ENCODE peak calls at places on chromosomes 2 and 18, in ten cellular contexts. Z is endodermal cell; M is fibroblast of lung; D is dorsolateral prefrontal cortex; Q is PC-9; Y is CD4-positive, CD25-positive, alpha-beta regulatory T cell; I is CD4-positive, alpha-beta memory T cell; J is IMR-90; F is keratinocyte; G is GM23338. L is an unnamed sample.
A peak's percentile ranks its signal among the peaks of the same experiment; 100 is the strongest.

GRCh38 chr2:64192570-64193192 is 48.5 kb upstream of the PELI1 start:
- DNase-seq in I (no peak), Q (no peak), Z (no peak), D (no peak), F (no peak), Y (no peak), M (peak; percentile 45), G (no peak), J (no peak), L (no peak)

GRCh38 chr2:59025157-59025757 is 784.1 kb upstream of the FANCL start:
- DNase-seq in G (peak; percentile 72), Q (no peak), J (peak; percentile 26), F (no peak), D (no peak), Y (peak; percentile 1), Z (peak; percentile 88), M (peak; percentile 36), I (no peak), L (peak; percentile 52)

GRCh38 chr2:15912203-15912602 is 28.1 kb upstream of the MYCN start:
- DNase-seq in M (peak; percentile 28), Q (no peak), Z (peak; percentile 28), I (no peak), D (no peak), F (peak; percentile 11), G (no peak), Y (no peak), J (peak; percentile 1), L (no peak)

GRCh38 chr18:57446322-57446721 is 11.1 kb downstream of the ONECUT2 start:
- DNase-seq in G (peak; percentile 70), J (peak; percentile 4), Y (no peak), F (no peak), M (no peak), Q (peak; percentile 39), D (no peak), I (no peak), Z (peak; percentile 85), L (no peak)

GRCh38 chr18:42719221-42719620 is 396.3 kb downstream of the RIT2 start:
- DNase-seq in M (no peak), F (no peak), G (no peak), Y (no peak), J (no peak), I (no peak), D (no peak), Z (no peak), Q (no peak), L (no peak)

GRCh38 chr2:132690664-132691303 is 20.8 kb upstream of the LYPD1 start:
- DNase-seq in G (no peak), F (no peak), D (no peak), Z (no peak), J (peak; percentile 78), Y (no peak), I (no peak), M (no peak), Q (no peak), L (no peak)

GRCh38 chr2:95297639-95298395 is 670 bp downstream of the KCNIP3 start:
- DNase-seq in Y (no peak), F (no peak), D (no peak), G (no peak), Z (no peak), Q (no peak), M (no peak), J (no peak), I (no peak), L (no peak)

GRCh38 chr18:55907352-55908045 is 319.5 kb upstream of the TCF4 start:
- DNase-seq in F (no peak), D (no peak), J (peak; percentile 13), Q (no peak), Z (no peak), Y (no peak), I (no peak), M (peak; percentile 42), G (no peak), L (no peak)

GRCh38 chr2:201953386-201953785 is 80.3 kb upstream of the FZD7 start:
- DNase-seq in I (no peak), J (no peak), G (no peak), D (no peak), F (no peak), M (no peak), Y (no peak), Z (no peak), Q (no peak), L (no peak)

GRCh38 chr18:4107049-4107459 is 348.1 kb downstream of the DLGAP1 start:
- DNase-seq in I (no peak), Y (no peak), D (no peak), J (no peak), M (no peak), F (no peak), G (peak; percentile 61), Q (no peak), Z (no peak), L (no peak)

GRCh38 chr2:24191156-24191555 is 16.3 kb downstream of the FAM228A start:
- DNase-seq in M (no peak), Y (no peak), F (no peak), D (no peak), Z (peak; percentile 42), I (no peak), J (no peak), Q (no peak), G (no peak), L (no peak)

GRCh38 chr18:66599190-66599589 is 4.7 kb downstream of the CDH19 start:
- DNase-seq in I (no peak), F (no peak), Z (no peak), G (no peak), Y (no peak), D (no peak), M (no peak), J (no peak), Q (peak; percentile 35), L (no peak)

GRCh38 chr2:150859162-150859561 is 371.7 kb upstream of the RND3 start:
- DNase-seq in G (no peak), Y (no peak), Q (no peak), J (no peak), Z (peak; percentile 32), I (no peak), F (no peak), M (no peak), D (no peak), L (no peak)

GRCh38 chr18:22207022-22207758 is 37.8 kb downstream of the GATA6 start:
- DNase-seq in Q (no peak), Z (no peak), D (no peak), F (no peak), M (peak; percentile 83), I (no peak), Y (no peak), J (peak; percentile 66), G (no peak), L (no peak)
- H3K27me3 ChIP-seq in Q (no peaks in the 10 kb centered on the region), Z (no peaks in the 10 kb centered on the region), D (peaks cover 6% of the 10 kb centered on the region), F (peaks cover 7% of the 10 kb centered on the region), M (no peaks in the 10 kb centered on the region), I (no peaks in the 10 kb centered on the region), Y (no peaks in the 10 kb centered on the region), J (no peaks in the 10 kb centered on the region), G (no peaks in the 10 kb centered on the region), L (no peaks in the 10 kb centered on the region)

DNA sequence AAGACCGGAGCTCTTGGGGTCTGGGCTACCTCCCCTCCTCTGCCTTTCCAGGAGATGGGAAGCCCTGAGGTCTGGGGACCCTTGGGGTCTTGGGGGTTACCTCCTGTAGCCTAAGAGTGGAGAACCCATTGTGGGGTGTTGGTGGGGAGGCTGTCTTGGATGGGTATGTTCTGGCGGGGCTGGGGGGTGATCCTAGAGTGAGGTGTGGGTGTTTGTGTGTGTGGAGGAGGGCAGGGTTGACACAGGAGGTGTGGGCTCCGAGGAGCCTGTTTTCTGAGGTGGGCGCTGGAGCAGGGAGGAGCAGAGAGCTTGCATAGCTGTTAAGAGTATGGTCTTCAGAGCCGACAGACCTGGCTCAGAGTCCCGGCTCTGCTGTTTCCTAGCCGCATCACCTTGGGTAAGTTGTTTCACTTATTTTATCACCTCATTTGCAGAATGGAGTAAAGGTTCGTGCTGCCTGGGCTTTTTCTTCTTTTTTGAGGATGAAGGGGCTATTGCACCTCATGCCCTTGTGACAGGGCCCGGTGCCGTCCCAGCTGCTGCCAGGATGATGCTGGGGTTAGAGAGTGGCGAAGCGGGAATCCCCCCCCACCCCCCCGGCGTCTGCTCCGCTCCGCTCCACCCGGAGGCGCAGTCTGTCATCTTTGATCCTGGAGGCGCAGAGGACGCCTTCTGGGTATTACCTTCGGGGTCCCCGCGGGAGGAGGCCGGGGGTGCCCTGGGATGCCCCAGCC is 17.2 kb downstream of the TET3 start:
- DNase-seq in G (no peak), Z (no peak), Q (no peak), M (no peak), Y (peak; percentile 44), D (no peak), J (no peak), I (no peak), F (no peak), L (no peak)
- H3K27ac ChIP-seq in G (no peak overlapping the region), Z (no peak overlapping the region), Q (no peak overlapping the region), M (no peak overlapping the region), Y (peak overlapping the region; percentile 80), D (peak overlapping the region; percentile 79), J (no peak overlapping the region), I (peak overlapping the region; percentile 57), F (no peak overlapping the region), L (no peak overlapping the region)

DNA sequence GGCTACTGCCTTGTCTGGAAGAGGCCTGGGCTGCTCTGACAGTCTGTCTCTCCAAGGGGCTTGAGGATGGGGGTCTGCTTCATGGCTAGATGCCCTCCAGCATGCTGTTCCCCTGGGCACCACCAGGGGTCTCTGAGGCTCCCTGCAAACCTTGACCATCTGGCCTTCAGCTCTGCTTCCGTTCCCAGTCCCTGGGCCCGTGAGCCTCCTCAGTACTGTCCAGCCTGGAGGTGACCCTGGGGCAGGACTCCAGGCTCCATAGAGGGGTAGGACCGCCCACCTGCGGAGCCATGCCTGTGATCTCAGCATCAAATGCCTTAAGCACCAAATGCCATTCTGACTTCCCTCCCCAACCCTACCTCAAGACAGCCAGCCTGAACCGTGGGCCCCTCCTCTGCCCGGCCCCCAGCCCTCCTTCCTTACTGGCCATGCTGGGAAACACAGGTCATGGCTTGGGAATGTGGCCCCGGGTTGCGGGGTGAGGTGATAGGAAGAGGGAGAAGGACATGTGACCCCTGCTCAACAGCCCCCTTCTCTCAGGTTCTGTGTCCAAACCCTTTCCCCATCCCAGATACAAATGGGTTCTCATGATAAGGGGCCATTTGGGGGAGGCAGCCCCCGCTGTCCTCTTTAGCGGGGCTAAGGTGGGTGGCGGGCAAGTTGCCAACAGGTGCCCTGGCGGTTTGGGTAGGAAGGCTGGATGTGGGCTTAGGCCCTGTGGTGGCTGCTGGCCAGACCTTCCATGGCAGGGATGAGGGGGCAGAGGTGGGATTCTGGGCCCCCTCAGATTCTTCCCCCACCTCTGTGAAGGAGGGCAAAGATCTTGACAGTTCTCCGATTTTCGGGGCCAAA is 25.0 kb downstream of the SPEG start:
- DNase-seq in F (no peak), J (peak; percentile 63), G (peak; percentile 88), D (no peak), Q (no peak), I (no peak), M (peak; percentile 62), Z (peak; percentile 92), Y (peak; percentile 10), L (peak; percentile 63)
- H3K27me3 ChIP-seq in F (no peaks in the 10 kb centered on the region), J (no peaks in the 10 kb centered on the region), G (no peaks in the 10 kb centered on the region), D (no peaks in the 10 kb centered on the region), Q (no peaks in the 10 kb centered on the region), I (no peaks in the 10 kb centered on the region), M (no peaks in the 10 kb centered on the region), Z (no peaks in the 10 kb centered on the region), Y (no peaks in the 10 kb centered on the region), L (peaks cover 17% of the 10 kb centered on the region)

DNA sequence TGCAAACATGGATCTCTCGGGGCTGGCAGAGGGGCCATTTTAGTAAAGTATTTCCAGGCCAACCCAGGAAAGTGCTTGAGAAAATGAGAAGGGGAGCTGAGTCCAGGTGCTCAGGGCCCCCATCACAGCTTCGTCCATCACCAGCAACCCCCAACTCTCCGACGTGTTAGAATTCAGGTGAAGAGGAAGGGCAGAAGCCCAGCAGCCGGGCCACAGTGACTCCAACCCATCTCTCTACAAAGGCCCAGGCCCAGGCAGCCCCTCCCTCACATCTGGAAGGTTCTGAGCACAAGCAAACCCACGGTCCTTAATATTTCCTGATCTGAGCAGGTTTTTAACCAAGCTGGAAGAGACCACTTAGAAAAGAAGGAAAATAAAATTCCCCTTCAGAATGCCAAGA is 34.7 kb upstream of the COL6A3 start:
- DNase-seq in M (no peak), Q (no peak), D (no peak), F (no peak), Z (no peak), G (no peak), J (no peak), I (no peak), Y (no peak), L (no peak)
- H3K27ac ChIP-seq in M (no peak overlapping the region), Q (no peak overlapping the region), D (no peak overlapping the region), F (no peak overlapping the region), Z (no peak overlapping the region), G (no peak overlapping the region), J (no peak overlapping the region), I (no peak overlapping the region), Y (no peak overlapping the region), L (peak overlapping the region; percentile 68)